ENCODE peak calls at places on chromosomes 16 and 17, in five cellular contexts. C, X, A, Q and M are unnamed samples.
A peak's percentile ranks its signal among the peaks of the same experiment; 100 is the strongest.

GRCh38 chr17:32875904-32876413 is 965 bp downstream of the MYO1D start:
- DNase-seq in C (no peak), X (no peak), A (peak; percentile 1), Q (no peak), M (no peak)

GRCh38 chr17:34739386-34739785 is 160.0 kb downstream of the TMEM132E start:
- DNase-seq in C (no peak), X (no peak), A (no peak), Q (no peak), M (no peak)

GRCh38 chr16:57235128-57236092 is 9.6 kb upstream of the ARL2BP start:
- DNase-seq in C (no peak), X (no peak), A (peak; percentile 87), Q (no peak), M (peak; percentile 34)

GRCh38 chr16:77696149-77696548 is 26.2 kb upstream of the NUDT7 start:
- DNase-seq in C (no peak), X (peak; percentile 50), A (no peak), Q (no peak), M (no peak)

GRCh38 chr17:81722184-81723120 is 10.4 kb downstream of the SLC25A10 start:
- DNase-seq in C (no peak), X (no peak), A (no peak), Q (peak; percentile 47), M (no peak)

GRCh38 chr16:5234295-5235050 is 136.9 kb upstream of the EEF2KMT start:
- DNase-seq in C (no peak), X (no peak), A (no peak), Q (no peak), M (no peak)

GRCh38 chr17:34366529-34367107 is 3.6 kb upstream of the CCL1 start:
- DNase-seq in C (no peak), X (no peak), A (no peak), Q (no peak), M (no peak)

GRCh38 chr17:3890082-3890892 is 2.6 kb downstream of the CAMKK1 start:
- DNase-seq in C (peak; percentile 90), X (peak; percentile 84), A (peak; percentile 91), Q (peak; percentile 72), M (peak; percentile 100)

GRCh38 chr17:17084941-17085340 is 42.7 kb downstream of the MPRIP start:
- DNase-seq in C (no peak), X (no peak), A (no peak), Q (no peak), M (no peak)

GRCh38 chr17:36544049-36544319 is 735 bp upstream of the GGNBP2 start:
- DNase-seq in C (peak; percentile 72), X (peak; percentile 53), A (peak; percentile 55), Q (peak; percentile 26), M (no peak)

GRCh38 chr16:5820472-5820871 is 722.9 kb upstream of the EEF2KMT start:
- DNase-seq in C (no peak), X (no peak), A (no peak), Q (no peak), M (no peak)

GRCh38 chr17:74786411-74787097 is 10.4 kb upstream of the NAT9 start:
- DNase-seq in C (no peak), X (peak; percentile 51), A (no peak), Q (no peak), M (no peak)

GRCh38 chr16:6682142-6682811 is 650.4 kb upstream of the RBFOX1 start:
- DNase-seq in C (peak; percentile 14), X (peak; percentile 75), A (no peak), Q (no peak), M (no peak)

GRCh38 chr16:73382921-73383594 is 335.1 kb upstream of the ZFHX3 start:
- DNase-seq in C (no peak), X (no peak), A (no peak), Q (no peak), M (no peak)

GRCh38 chr16:88500255-88500661 is 47.2 kb downstream of the ZFPM1 start:
- DNase-seq in C (no peak), X (no peak), A (no peak), Q (peak; percentile 32), M (no peak)

GRCh38 chr17:37506678-37507077 is 17.0 kb downstream of the DUSP14 start:
- DNase-seq in C (peak; percentile 76), X (peak; percentile 86), A (peak; percentile 47), Q (no peak), M (no peak)

GRCh38 chr16:2766430-2767139 is 10.5 kb downstream of the ELOB start:
- DNase-seq in C (no peak), X (peak; percentile 5), A (no peak), Q (no peak), M (no peak)

GRCh38 chr17:37490638-37491614 is 1.2 kb downstream of the DUSP14 start:
- DNase-seq in C (peak; percentile 82), X (no peak), A (peak; percentile 93), Q (peak; percentile 64), M (peak; percentile 85)

GRCh38 chr16:73170587-73170986 is 122.7 kb upstream of the ZFHX3 start:
- DNase-seq in C (no peak), X (no peak), A (no peak), Q (peak; percentile 30), M (no peak)

GRCh38 chr16:80063028-80063767 is 462.7 kb upstream of the MAF start:
- DNase-seq in C (peak; percentile 19), X (no peak), A (no peak), Q (no peak), M (peak; percentile 11)

GRCh38 chr17:78182504-78182903 is 4.3 kb downstream of the TK1 start:
- DNase-seq in C (no peak), X (no peak), A (no peak), Q (no peak), M (no peak)

GRCh38 chr16:86663691-86664517 is 85.6 kb downstream of the FOXL1 start:
- DNase-seq in C (peak; percentile 8), X (no peak), A (peak; percentile 28), Q (no peak), M (peak; percentile 37)

GRCh38 chr17:79272666-79273219 is 198.1 kb downstream of the ENGASE start:
- DNase-seq in C (peak; percentile 29), X (no peak), A (peak; percentile 1), Q (no peak), M (no peak)

GRCh38 chr17:63698886-63699637 is 863 bp downstream of the LIMD2 start:
- DNase-seq in C (no peak), X (no peak), A (peak; percentile 29), Q (peak; percentile 55), M (peak; percentile 83)

GRCh38 chr17:69477204-69477899 is 62.9 kb downstream of the MAP2K6 start:
- DNase-seq in C (no peak), X (no peak), A (no peak), Q (no peak), M (no peak)

GRCh38 chr17:35586569-35587073 is 501 bp upstream of the AP2B1 start:
- DNase-seq in C (no peak), X (no peak), A (no peak), Q (no peak), M (peak; percentile 3)

GRCh38 chr16:87499189-87499486 is 6.3 kb upstream of the ZCCHC14 start:
- DNase-seq in C (peak; percentile 19), X (no peak), A (peak; percentile 82), Q (no peak), M (peak; percentile 83)

GRCh38 chr16:88069397-88070168 is 118.3 kb downstream of the BANP start:
- DNase-seq in C (no peak), X (no peak), A (no peak), Q (no peak), M (no peak)

GRCh38 chr17:73718912-73719311 is 74.7 kb upstream of the SDK2 start:
- DNase-seq in C (no peak), X (no peak), A (no peak), Q (no peak), M (no peak)

GRCh38 chr17:10631701-10632100 is 25.4 kb downstream of the MYH3 start:
- DNase-seq in C (no peak), X (no peak), A (no peak), Q (no peak), M (no peak)

GRCh38 chr17:42252528-42253172 is 23.5 kb downstream of the STAT5B start:
- DNase-seq in C (no peak), X (no peak), A (no peak), Q (no peak), M (peak; percentile 55)

GRCh38 chr17:39674702-39675389 is 6.6 kb downstream of the PNMT start:
- DNase-seq in C (peak; percentile 23), X (peak; percentile 85), A (no peak), Q (peak; percentile 72), M (no peak)

GRCh38 chr16:57204675-57205074 is 18.5 kb downstream of the RSPRY1 start:
- DNase-seq in C (no peak), X (peak; percentile 11), A (no peak), Q (no peak), M (no peak)

GRCh38 chr16:24141466-24141865 is 114.7 kb upstream of the CACNG3 start:
- DNase-seq in C (no peak), X (peak; percentile 87), A (no peak), Q (no peak), M (no peak)

GRCh38 chr16:24135624-24136296 is 120.4 kb upstream of the CACNG3 start:
- DNase-seq in C (no peak), X (peak; percentile 88), A (no peak), Q (no peak), M (no peak)

GRCh38 chr16:24139282-24139681 is 116.9 kb upstream of the CACNG3 start:
- DNase-seq in C (no peak), X (no peak), A (no peak), Q (no peak), M (no peak)

GRCh38 chr16:24141917-24142316 is 114.2 kb upstream of the CACNG3 start:
- DNase-seq in C (no peak), X (no peak), A (no peak), Q (no peak), M (no peak)

GRCh38 chr16:24138024-24138423 is 118.1 kb upstream of the CACNG3 start:
- DNase-seq in C (no peak), X (no peak), A (no peak), Q (no peak), M (no peak)
- H3K27ac ChIP-seq in C (no peak overlapping the region), X (no peak overlapping the region), A (no peak overlapping the region), Q (no peak overlapping the region), M (no peak overlapping the region)

GRCh38 chr16:63808730-63809129 is 1313.1 kb downstream of the CDH11 start:
- DNase-seq in C (no peak), X (no peak), A (no peak), Q (no peak), M (no peak)

GRCh38 chr16:63806794-63807506 is 1314.9 kb downstream of the CDH11 start:
- DNase-seq in C (no peak), X (no peak), A (no peak), Q (no peak), M (no peak)

GRCh38 chr16:63804126-63804525 is 1317.7 kb downstream of the CDH11 start:
- DNase-seq in C (no peak), X (no peak), A (no peak), Q (no peak), M (no peak)
- H3K27ac ChIP-seq in C (no peak overlapping the region), X (no peak overlapping the region), A (no peak overlapping the region), Q (no peak overlapping the region), M (no peak overlapping the region)

DNA sequence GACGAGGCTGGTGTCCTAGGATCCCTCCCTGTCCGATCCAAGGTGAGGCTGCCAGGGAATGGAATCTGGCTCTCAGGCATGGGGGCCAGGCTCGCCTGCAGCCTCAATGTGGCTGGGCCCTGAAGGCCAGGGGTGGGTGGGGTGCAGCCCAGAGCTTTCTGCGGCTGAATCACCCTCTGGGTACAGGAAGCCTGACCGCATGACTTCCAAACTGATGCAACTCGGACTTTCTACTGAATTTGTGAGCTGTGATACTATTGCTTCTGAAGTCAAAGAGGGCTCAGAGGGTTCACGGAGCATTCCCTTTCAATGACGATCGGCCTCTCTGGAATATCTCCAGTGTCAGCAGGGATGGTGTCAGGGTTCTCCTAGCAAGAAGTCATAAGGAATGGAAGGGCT is 123.7 kb downstream of the METRNL start:
- DNase-seq in C (no peak), X (no peak), A (peak; percentile 94), Q (no peak), M (peak; percentile 55)
- H3K27ac ChIP-seq in C (no peak overlapping the region), X (no peak overlapping the region), A (peak overlapping the region; percentile 73), Q (peak overlapping the region; percentile 68), M (peak overlapping the region; percentile 27)

GRCh38 chr17:61128671-61129115 is 270.9 kb upstream of the TBX2 start:
- DNase-seq in C (no peak), X (no peak), A (peak; percentile 52), Q (no peak), M (no peak)
- H3K27ac ChIP-seq in C (no peak overlapping the region), X (no peak overlapping the region), A (peak overlapping the region; percentile 12), Q (peak overlapping the region; percentile 58), M (no peak overlapping the region)